ENCODE peak calls at places on chromosomes 13 and 19, in nine cellular contexts. H, Q, X, B, J, E, O, G and I are unnamed samples.

GRCh38 chr13:26605845-26606244 is 48.4 kb downstream of the WASF3 start:
- ATAC-seq in J (no peak), H (no peak), G (no peak), X (no peak), O (no peak), Q (peak; percentile 79), E (no peak), B (no peak), I (no peak)

GRCh38 chr13:26968431-26969335 is 202.9 kb downstream of the USP12 start:
- ATAC-seq in H (no peak), G (no peak), Q (peak; percentile 85), E (no peak), J (no peak), X (peak; percentile 21), O (no peak), B (no peak), I (no peak)

GRCh38 chr19:11279505-11280236 is 16.3 kb upstream of the TSPAN16 start:
- ATAC-seq in E (peak; percentile 93), G (peak; percentile 88), H (peak; percentile 49), Q (no peak), O (no peak), X (no peak), B (no peak), J (no peak), I (no peak)

GRCh38 chr19:33291623-33292534 is 10.5 kb downstream of the CEBPA start:
- ATAC-seq in X (peak; percentile 60), J (no peak), G (no peak), B (no peak), E (no peak), H (no peak), O (no peak), Q (peak; percentile 37), I (no peak)

GRCh38 chr19:13604902-13605586 is 98.8 kb upstream of the CACNA1A start:
- ATAC-seq in X (no peak), O (no peak), J (no peak), E (no peak), H (no peak), G (no peak), B (no peak), Q (no peak), I (no peak)

GRCh38 chr19:13712767-13713201 is 51.5 kb upstream of the MRI1 start:
- ATAC-seq in G (no peak), H (no peak), E (no peak), X (no peak), O (no peak), J (no peak), B (peak; percentile 85), Q (no peak), I (no peak)

GRCh38 chr13:100440756-100441421 is 147.7 kb downstream of the GGACT start:
- ATAC-seq in H (no peak), Q (no peak), B (peak; percentile 38), E (no peak), X (no peak), O (no peak), J (no peak), G (no peak), I (no peak)

GRCh38 chr13:76397413-76397812 is 488.8 kb downstream of the KCTD12 start:
- ATAC-seq in E (no peak), B (no peak), O (no peak), Q (no peak), X (no peak), J (no peak), H (peak; percentile 68), G (peak; percentile 73), I (no peak)

GRCh38 chr19:28456708-28457320 is 756.1 kb downstream of the UQCRFS1 start:
- ATAC-seq in G (no peak), E (no peak), B (no peak), Q (no peak), O (no peak), X (no peak), J (no peak), H (peak; percentile 23), I (no peak)

GRCh38 chr19:13010038-13010991 is 15.0 kb downstream of the NFIX start:
- ATAC-seq in G (no peak), J (peak; percentile 68), Q (peak; percentile 77), E (no peak), H (no peak), X (peak; percentile 40), O (no peak), B (no peak), I (no peak)

GRCh38 chr19:33292595-33293254 is 9.6 kb downstream of the CEBPA start:
- ATAC-seq in X (peak; percentile 50), E (no peak), G (no peak), Q (peak; percentile 61), H (no peak), O (peak; percentile 37), B (no peak), J (peak; percentile 15), I (no peak)

GRCh38 chr13:33868343-33868994 is 50.5 kb downstream of the RFC3 start:
- ATAC-seq in E (no peak), G (no peak), O (no peak), X (no peak), H (no peak), J (no peak), Q (no peak), B (no peak), I (no peak)